ENCODE peak calls at places on chromosomes 6 and 20, in nine cellular contexts. One of them, this sample, is unnamed.

GRCh38 chr20:20076297-20077065 is 24.1 kb downstream of the CFAP61 start:
- DNase-seq in upper lobe of right lung: no peak
- DNase-seq in heart left ventricle: no peak
- DNase-seq in neural crest cell: no peak
- DNase-seq in NCI-H2171 treated with DMSO at 0.1 percent for 48 hours: peak; percentile 22
- DNase-seq in RCC 7860: no peak
- DNase-seq in left cardiac atrium: no peak
- DNase-seq in amygdala: peak; percentile 84
- DNase-seq in D341Med: no peak
- DNase-seq in this sample: no peak

GRCh38 chr6:121951918-121952379 is 447.5 kb upstream of the HSF2 start:
- DNase-seq in D341Med: no peak
- DNase-seq in left cardiac atrium: no peak
- DNase-seq in NCI-H2171 treated with DMSO at 0.1 percent for 48 hours: no peak
- DNase-seq in upper lobe of right lung: no peak
- DNase-seq in neural crest cell: no peak
- DNase-seq in RCC 7860: no peak
- DNase-seq in heart left ventricle: no peak
- DNase-seq in amygdala: no peak
- DNase-seq in this sample: no peak

GRCh38 chr6:31510007-31510406 is 12.1 kb downstream of the MICB start:
- DNase-seq in left cardiac atrium: no peak
- DNase-seq in NCI-H2171 treated with DMSO at 0.1 percent for 48 hours: no peak
- DNase-seq in RCC 7860: no peak
- DNase-seq in D341Med: no peak
- DNase-seq in amygdala: no peak
- DNase-seq in heart left ventricle: no peak
- DNase-seq in upper lobe of right lung: no peak
- DNase-seq in neural crest cell: no peak
- DNase-seq in this sample: no peak

GRCh38 chr6:7787137-7787575 is 61.3 kb downstream of the BMP6 start:
- DNase-seq in upper lobe of right lung: no peak
- DNase-seq in NCI-H2171 treated with DMSO at 0.1 percent for 48 hours: no peak
- DNase-seq in neural crest cell: no peak
- DNase-seq in left cardiac atrium: peak; percentile 23
- DNase-seq in heart left ventricle: no peak
- DNase-seq in RCC 7860: no peak
- DNase-seq in D341Med: no peak
- DNase-seq in amygdala: peak; percentile 26
- DNase-seq in this sample: no peak

GRCh38 chr6:168699631-168700315 is 258.8 kb downstream of the SMOC2 start:
- DNase-seq in upper lobe of right lung: peak; percentile 49
- DNase-seq in D341Med: no peak
- DNase-seq in amygdala: peak; percentile 82
- DNase-seq in RCC 7860: no peak
- DNase-seq in left cardiac atrium: no peak
- DNase-seq in NCI-H2171 treated with DMSO at 0.1 percent for 48 hours: no peak
- DNase-seq in neural crest cell: no peak
- DNase-seq in heart left ventricle: no peak
- DNase-seq in this sample: peak; percentile 60

GRCh38 chr20:54062812-54063280 is 7.5 kb downstream of the BCAS1 start:
- DNase-seq in left cardiac atrium: no peak
- DNase-seq in heart left ventricle: no peak
- DNase-seq in upper lobe of right lung: no peak
- DNase-seq in RCC 7860: peak; percentile 60
- DNase-seq in amygdala: peak; percentile 16
- DNase-seq in D341Med: peak; percentile 59
- DNase-seq in neural crest cell: no peak
- DNase-seq in NCI-H2171 treated with DMSO at 0.1 percent for 48 hours: peak; percentile 86
- DNase-seq in this sample: no peak

GRCh38 chr20:35174458-35175216 is 2.8 kb downstream of the PROCR start:
- DNase-seq in left cardiac atrium: peak; percentile 33
- DNase-seq in amygdala: no peak
- DNase-seq in D341Med: peak; percentile 55
- DNase-seq in RCC 7860: no peak
- DNase-seq in upper lobe of right lung: no peak
- DNase-seq in NCI-H2171 treated with DMSO at 0.1 percent for 48 hours: no peak
- DNase-seq in heart left ventricle: no peak
- DNase-seq in neural crest cell: no peak
- DNase-seq in this sample: no peak

GRCh38 chr20:60037120-60037499 is 78.9 kb downstream of the CDH26 start:
- DNase-seq in upper lobe of right lung: no peak
- DNase-seq in NCI-H2171 treated with DMSO at 0.1 percent for 48 hours: no peak
- DNase-seq in left cardiac atrium: no peak
- DNase-seq in D341Med: no peak
- DNase-seq in amygdala: no peak
- DNase-seq in neural crest cell: no peak
- DNase-seq in RCC 7860: peak; percentile 14
- DNase-seq in heart left ventricle: no peak
- DNase-seq in this sample: no peak

GRCh38 chr6:119612871-119613515 is 263.4 kb upstream of the MAN1A1 start:
- DNase-seq in RCC 7860: no peak
- DNase-seq in amygdala: no peak
- DNase-seq in heart left ventricle: no peak
- DNase-seq in upper lobe of right lung: no peak
- DNase-seq in NCI-H2171 treated with DMSO at 0.1 percent for 48 hours: no peak
- DNase-seq in left cardiac atrium: no peak
- DNase-seq in neural crest cell: no peak
- DNase-seq in D341Med: peak; percentile 41
- DNase-seq in this sample: no peak

GRCh38 chr6:84013931-84014330 is 19.6 kb upstream of the MRAP2 start:
- DNase-seq in NCI-H2171 treated with DMSO at 0.1 percent for 48 hours: no peak
- DNase-seq in left cardiac atrium: no peak
- DNase-seq in RCC 7860: no peak
- DNase-seq in upper lobe of right lung: no peak
- DNase-seq in amygdala: no peak
- DNase-seq in heart left ventricle: no peak
- DNase-seq in neural crest cell: no peak
- DNase-seq in D341Med: no peak
- DNase-seq in this sample: no peak

GRCh38 chr6:151808331-151809241 is 1.1 kb downstream of the ESR1 start:
- DNase-seq in NCI-H2171 treated with DMSO at 0.1 percent for 48 hours: no peak
- DNase-seq in neural crest cell: no peak
- DNase-seq in RCC 7860: no peak
- DNase-seq in upper lobe of right lung: no peak
- DNase-seq in heart left ventricle: no peak
- DNase-seq in left cardiac atrium: no peak
- DNase-seq in D341Med: peak; percentile 70
- DNase-seq in amygdala: no peak
- DNase-seq in this sample: no peak

GRCh38 chr6:55882731-55883595 is 7.6 kb upstream of the BMP5 start:
- DNase-seq in D341Med: no peak
- DNase-seq in RCC 7860: peak; percentile 77
- DNase-seq in amygdala: no peak
- DNase-seq in NCI-H2171 treated with DMSO at 0.1 percent for 48 hours: no peak
- DNase-seq in upper lobe of right lung: no peak
- DNase-seq in left cardiac atrium: no peak
- DNase-seq in neural crest cell: no peak
- DNase-seq in heart left ventricle: no peak
- DNase-seq in this sample: no peak

GRCh38 chr6:1068068-1068467 is 243.8 kb upstream of the FOXQ1 start:
- DNase-seq in neural crest cell: no peak
- DNase-seq in heart left ventricle: no peak
- DNase-seq in RCC 7860: peak; percentile 66
- DNase-seq in upper lobe of right lung: no peak
- DNase-seq in D341Med: no peak
- DNase-seq in left cardiac atrium: no peak
- DNase-seq in amygdala: no peak
- DNase-seq in NCI-H2171 treated with DMSO at 0.1 percent for 48 hours: no peak
- DNase-seq in this sample: no peak

GRCh38 chr6:147384029-147384428 is 124.5 kb upstream of the SAMD5 start:
- DNase-seq in RCC 7860: no peak
- DNase-seq in amygdala: no peak
- DNase-seq in left cardiac atrium: no peak
- DNase-seq in heart left ventricle: no peak
- DNase-seq in D341Med: no peak
- DNase-seq in NCI-H2171 treated with DMSO at 0.1 percent for 48 hours: no peak
- DNase-seq in upper lobe of right lung: no peak
- DNase-seq in neural crest cell: no peak
- DNase-seq in this sample: no peak

GRCh38 chr6:22499815-22500214 is 69.6 kb upstream of the HDGFL1 start:
- DNase-seq in amygdala: no peak
- DNase-seq in NCI-H2171 treated with DMSO at 0.1 percent for 48 hours: no peak
- DNase-seq in neural crest cell: no peak
- DNase-seq in D341Med: no peak
- DNase-seq in RCC 7860: no peak
- DNase-seq in left cardiac atrium: no peak
- DNase-seq in heart left ventricle: no peak
- DNase-seq in upper lobe of right lung: no peak
- DNase-seq in this sample: no peak

GRCh38 chr6:126341126-126341525 is 1.2 kb downstream of the CENPW start:
- DNase-seq in heart left ventricle: no peak
- DNase-seq in amygdala: no peak
- DNase-seq in D341Med: no peak
- DNase-seq in RCC 7860: no peak
- DNase-seq in upper lobe of right lung: no peak
- DNase-seq in neural crest cell: no peak
- DNase-seq in left cardiac atrium: no peak
- DNase-seq in NCI-H2171 treated with DMSO at 0.1 percent for 48 hours: no peak
- DNase-seq in this sample: no peak

GRCh38 chr20:42484335-42484734 is 705.4 kb downstream of the PTPRT start:
- DNase-seq in NCI-H2171 treated with DMSO at 0.1 percent for 48 hours: no peak
- DNase-seq in RCC 7860: no peak
- DNase-seq in D341Med: no peak
- DNase-seq in neural crest cell: no peak
- DNase-seq in amygdala: no peak
- DNase-seq in upper lobe of right lung: no peak
- DNase-seq in heart left ventricle: no peak
- DNase-seq in left cardiac atrium: no peak
- DNase-seq in this sample: no peak

GRCh38 chr6:134683783-134684765 is 265.8 kb downstream of the ALDH8A1 start:
- DNase-seq in neural crest cell: no peak
- DNase-seq in amygdala: no peak
- DNase-seq in D341Med: no peak
- DNase-seq in left cardiac atrium: no peak
- DNase-seq in RCC 7860: no peak
- DNase-seq in NCI-H2171 treated with DMSO at 0.1 percent for 48 hours: no peak
- DNase-seq in heart left ventricle: no peak
- DNase-seq in upper lobe of right lung: no peak
- DNase-seq in this sample: no peak

GRCh38 chr6:110566346-110567125 is 90.1 kb upstream of the SLC22A16 start:
- DNase-seq in upper lobe of right lung: no peak
- DNase-seq in left cardiac atrium: no peak
- DNase-seq in RCC 7860: peak; percentile 11
- DNase-seq in neural crest cell: no peak
- DNase-seq in NCI-H2171 treated with DMSO at 0.1 percent for 48 hours: no peak
- DNase-seq in heart left ventricle: no peak
- DNase-seq in D341Med: no peak
- DNase-seq in amygdala: no peak
- DNase-seq in this sample: no peak

GRCh38 chr6:134299236-134299635 is 18.7 kb downstream of the SGK1 start:
- DNase-seq in amygdala: no peak
- DNase-seq in neural crest cell: no peak
- DNase-seq in upper lobe of right lung: no peak
- DNase-seq in NCI-H2171 treated with DMSO at 0.1 percent for 48 hours: peak; percentile 33
- DNase-seq in left cardiac atrium: no peak
- DNase-seq in D341Med: no peak
- DNase-seq in heart left ventricle: no peak
- DNase-seq in RCC 7860: no peak
- DNase-seq in this sample: no peak

GRCh38 chr20:22757424-22758189 is 173.2 kb upstream of the FOXA2 start:
- DNase-seq in neural crest cell: no peak
- DNase-seq in left cardiac atrium: no peak
- DNase-seq in amygdala: no peak
- DNase-seq in D341Med: no peak
- DNase-seq in RCC 7860: no peak
- DNase-seq in NCI-H2171 treated with DMSO at 0.1 percent for 48 hours: no peak
- DNase-seq in heart left ventricle: no peak
- DNase-seq in upper lobe of right lung: no peak
- DNase-seq in this sample: no peak

GRCh38 chr20:11845311-11845710 is 72.4 kb upstream of the BTBD3 start:
- DNase-seq in amygdala: no peak
- DNase-seq in upper lobe of right lung: no peak
- DNase-seq in NCI-H2171 treated with DMSO at 0.1 percent for 48 hours: no peak
- DNase-seq in neural crest cell: no peak
- DNase-seq in left cardiac atrium: no peak
- DNase-seq in RCC 7860: no peak
- DNase-seq in D341Med: no peak
- DNase-seq in heart left ventricle: no peak
- DNase-seq in this sample: no peak

GRCh38 chr6:40256831-40257230 is 322.6 kb upstream of the MOCS1 start:
- DNase-seq in NCI-H2171 treated with DMSO at 0.1 percent for 48 hours: peak; percentile 38
- DNase-seq in heart left ventricle: no peak
- DNase-seq in D341Med: no peak
- DNase-seq in left cardiac atrium: no peak
- DNase-seq in RCC 7860: no peak
- DNase-seq in neural crest cell: no peak
- DNase-seq in amygdala: no peak
- DNase-seq in upper lobe of right lung: no peak
- DNase-seq in this sample: no peak

GRCh38 chr6:137283940-137284910 is 65.0 kb upstream of the IFNGR1 start:
- DNase-seq in left cardiac atrium: no peak
- DNase-seq in NCI-H2171 treated with DMSO at 0.1 percent for 48 hours: no peak
- DNase-seq in RCC 7860: peak; percentile 56
- DNase-seq in neural crest cell: no peak
- DNase-seq in amygdala: no peak
- DNase-seq in upper lobe of right lung: no peak
- DNase-seq in D341Med: no peak
- DNase-seq in heart left ventricle: no peak
- DNase-seq in this sample: no peak

GRCh38 chr6:109242029-109242428 is 140.2 kb downstream of the CD164 start:
- DNase-seq in heart left ventricle: no peak
- DNase-seq in NCI-H2171 treated with DMSO at 0.1 percent for 48 hours: no peak
- DNase-seq in upper lobe of right lung: no peak
- DNase-seq in left cardiac atrium: no peak
- DNase-seq in RCC 7860: no peak
- DNase-seq in D341Med: no peak
- DNase-seq in amygdala: no peak
- DNase-seq in neural crest cell: no peak
- DNase-seq in this sample: no peak

GRCh38 chr20:36153754-36154695 is 515 bp upstream of the EPB41L1 start:
- DNase-seq in heart left ventricle: peak; percentile 92
- DNase-seq in left cardiac atrium: peak; percentile 92
- DNase-seq in neural crest cell: peak; percentile 68
- DNase-seq in RCC 7860: no peak
- DNase-seq in NCI-H2171 treated with DMSO at 0.1 percent for 48 hours: peak; percentile 77
- DNase-seq in upper lobe of right lung: peak; percentile 95
- DNase-seq in amygdala: peak; percentile 79
- DNase-seq in D341Med: peak; percentile 94
- DNase-seq in this sample: peak; percentile 65

GRCh38 chr20:57481281-57481711 is 43.6 kb downstream of the CTCFL start:
- DNase-seq in NCI-H2171 treated with DMSO at 0.1 percent for 48 hours: no peak
- DNase-seq in neural crest cell: no peak
- DNase-seq in left cardiac atrium: no peak
- DNase-seq in heart left ventricle: no peak
- DNase-seq in D341Med: no peak
- DNase-seq in upper lobe of right lung: no peak
- DNase-seq in amygdala: no peak
- DNase-seq in RCC 7860: no peak
- DNase-seq in this sample: no peak

GRCh38 chr6:32763417-32763816 is at the start of gene HLA-DQB2:
- DNase-seq in amygdala: no peak
- DNase-seq in heart left ventricle: no peak
- DNase-seq in upper lobe of right lung: no peak
- DNase-seq in RCC 7860: no peak
- DNase-seq in left cardiac atrium: no peak
- DNase-seq in NCI-H2171 treated with DMSO at 0.1 percent for 48 hours: no peak
- DNase-seq in neural crest cell: no peak
- DNase-seq in D341Med: no peak
- DNase-seq in this sample: no peak

GRCh38 chr20:17518339-17519052 is 12.7 kb downstream of the BFSP1 start:
- DNase-seq in neural crest cell: no peak
- DNase-seq in heart left ventricle: no peak
- DNase-seq in NCI-H2171 treated with DMSO at 0.1 percent for 48 hours: no peak
- DNase-seq in RCC 7860: no peak
- DNase-seq in amygdala: peak; percentile 3
- DNase-seq in D341Med: no peak
- DNase-seq in upper lobe of right lung: no peak
- DNase-seq in left cardiac atrium: peak; percentile 38
- DNase-seq in this sample: no peak

GRCh38 chr6:101539510-101540245 is 146.2 kb downstream of the GRIK2 start:
- DNase-seq in heart left ventricle: no peak
- DNase-seq in left cardiac atrium: no peak
- DNase-seq in RCC 7860: no peak
- DNase-seq in upper lobe of right lung: no peak
- DNase-seq in amygdala: no peak
- DNase-seq in D341Med: no peak
- DNase-seq in neural crest cell: no peak
- DNase-seq in NCI-H2171 treated with DMSO at 0.1 percent for 48 hours: no peak
- DNase-seq in this sample: no peak

GRCh38 chr6:112258636-112259336 is 4.4 kb upstream of the LAMA4 start:
- DNase-seq in NCI-H2171 treated with DMSO at 0.1 percent for 48 hours: no peak
- DNase-seq in D341Med: no peak
- DNase-seq in neural crest cell: no peak
- DNase-seq in heart left ventricle: no peak
- DNase-seq in RCC 7860: no peak
- DNase-seq in left cardiac atrium: peak; percentile 25
- DNase-seq in upper lobe of right lung: no peak
- DNase-seq in amygdala: no peak
- DNase-seq in this sample: no peak